ENCODE peak calls at places on chromosome 1, in six cellular contexts. X, C, B, E, Y and M are unnamed samples.

GRCh38 chr1:156146006-156146748 is 7.2 kb upstream of the SEMA4A start:
- DNase-seq in E (no peak), C (peak), B (peak), Y (peak), X (peak), M (peak)

GRCh38 chr1:9397984-9398526 is 105.4 kb downstream of the SPSB1 start:
- DNase-seq in E (no peak), Y (no peak), B (no peak), C (peak), X (no peak), M (no peak)

GRCh38 chr1:204448321-204448964 is 36.8 kb upstream of the PPP1R15B start:
- DNase-seq in C (no peak), B (peak), Y (no peak), X (no peak), E (no peak), M (no peak)

GRCh38 chr1:17765444-17766411 is 10.6 kb downstream of the ACTL8 start:
- DNase-seq in X (no peak), C (peak), B (no peak), E (no peak), Y (no peak), M (peak)

GRCh38 chr1:203506821-203507220 is 12.9 kb downstream of the OPTC start:
- DNase-seq in X (no peak), C (no peak), E (no peak), B (no peak), Y (no peak), M (no peak)

GRCh38 chr1:155044812-155045690 is 6.1 kb upstream of the ADAM15 start:
- DNase-seq in X (peak), B (peak), C (peak), Y (peak), E (peak), M (no peak)

GRCh38 chr1:18240906-18241305 is 133.3 kb downstream of the IGSF21 start:
- DNase-seq in E (no peak), C (no peak), B (no peak), Y (no peak), X (no peak), M (no peak)

GRCh38 chr1:223700388-223700918 is 11.9 kb upstream of the CAPN2 start:
- DNase-seq in E (no peak), C (no peak), Y (no peak), B (no peak), X (no peak), M (no peak)

GRCh38 chr1:10686404-10687040 is 109.9 kb downstream of the CASZ1 start:
- DNase-seq in C (peak), B (no peak), E (no peak), Y (no peak), X (no peak), M (no peak)